ENCODE peak calls at places on chromosomes 6 and 20, in seven cellular contexts. One of them, this sample, is unnamed.

GRCh38 chr20:51356871-51357270 is 185.6 kb downstream of the NFATC2 start:
- DNase-seq in gastrocnemius medialis: no peak
- DNase-seq in AG10803: no peak
- DNase-seq in fibroblast of mammary gland: no peak
- DNase-seq in uterus: no peak
- DNase-seq in bronchial epithelial cell: no peak
- DNase-seq in Calu3: no peak
- DNase-seq in this sample: no peak

GRCh38 chr20:57794600-57795346 is 85.0 kb upstream of the PMEPA1 start:
- DNase-seq in gastrocnemius medialis: no peak
- DNase-seq in AG10803: peak; percentile 38
- DNase-seq in fibroblast of mammary gland: no peak
- DNase-seq in uterus: no peak
- DNase-seq in bronchial epithelial cell: no peak
- DNase-seq in Calu3: no peak
- DNase-seq in this sample: no peak

GRCh38 chr20:36941403-36941835 is 10.1 kb downstream of the SAMHD1 start:
- DNase-seq in gastrocnemius medialis: no peak
- DNase-seq in AG10803: no peak
- DNase-seq in fibroblast of mammary gland: peak; percentile 42
- DNase-seq in uterus: no peak
- DNase-seq in bronchial epithelial cell: no peak
- DNase-seq in Calu3: no peak
- DNase-seq in this sample: no peak

GRCh38 chr6:168093071-168093505 is 14.1 kb upstream of the FRMD1 start:
- DNase-seq in gastrocnemius medialis: no peak
- DNase-seq in AG10803: no peak
- DNase-seq in fibroblast of mammary gland: peak; percentile 6
- DNase-seq in uterus: no peak
- DNase-seq in bronchial epithelial cell: no peak
- DNase-seq in Calu3: no peak
- DNase-seq in this sample: no peak

GRCh38 chr6:112343375-112343774 is 3.8 kb upstream of the RFPL4B start:
- DNase-seq in gastrocnemius medialis: no peak
- DNase-seq in AG10803: no peak
- DNase-seq in fibroblast of mammary gland: no peak
- DNase-seq in uterus: no peak
- DNase-seq in bronchial epithelial cell: no peak
- DNase-seq in Calu3: no peak
- DNase-seq in this sample: no peak

GRCh38 chr6:125942677-125943527 is 13.7 kb upstream of the HINT3 start:
- DNase-seq in gastrocnemius medialis: no peak
- DNase-seq in AG10803: no peak
- DNase-seq in fibroblast of mammary gland: no peak
- DNase-seq in uterus: no peak
- DNase-seq in bronchial epithelial cell: peak; percentile 94
- DNase-seq in Calu3: no peak
- DNase-seq in this sample: peak; percentile 77

GRCh38 chr20:1566701-1567100 is 9.2 kb upstream of the SIRPD start:
- DNase-seq in gastrocnemius medialis: no peak
- DNase-seq in AG10803: no peak
- DNase-seq in fibroblast of mammary gland: no peak
- DNase-seq in uterus: no peak
- DNase-seq in bronchial epithelial cell: peak; percentile 41
- DNase-seq in Calu3: no peak
- DNase-seq in this sample: peak; percentile 22

GRCh38 chr6:3773696-3774298 is 22.3 kb upstream of the PXDC1 start:
- DNase-seq in gastrocnemius medialis: no peak
- DNase-seq in AG10803: peak; percentile 80
- DNase-seq in fibroblast of mammary gland: peak; percentile 61
- DNase-seq in uterus: peak; percentile 47
- DNase-seq in bronchial epithelial cell: peak; percentile 20
- DNase-seq in Calu3: no peak
- DNase-seq in this sample: peak; percentile 51

GRCh38 chr20:35146299-35146921 is 726 bp downstream of the EDEM2 start:
- DNase-seq in gastrocnemius medialis: no peak
- DNase-seq in AG10803: no peak
- DNase-seq in fibroblast of mammary gland: peak; percentile 19
- DNase-seq in uterus: no peak
- DNase-seq in bronchial epithelial cell: no peak
- DNase-seq in Calu3: peak; percentile 21
- DNase-seq in this sample: peak; percentile 16

GRCh38 chr6:138107078-138107751 is at the start of gene PERP:
- DNase-seq in gastrocnemius medialis: peak; percentile 19
- DNase-seq in AG10803: peak; percentile 50
- DNase-seq in fibroblast of mammary gland: peak; percentile 35
- DNase-seq in uterus: peak; percentile 65
- DNase-seq in bronchial epithelial cell: peak; percentile 66
- DNase-seq in Calu3: peak; percentile 83
- DNase-seq in this sample: peak; percentile 86

GRCh38 chr6:17032595-17033591 is 69.0 kb upstream of the STMND1 start:
- DNase-seq in gastrocnemius medialis: peak; percentile 43
- DNase-seq in AG10803: peak; percentile 92
- DNase-seq in fibroblast of mammary gland: peak; percentile 96
- DNase-seq in uterus: peak; percentile 80
- DNase-seq in bronchial epithelial cell: peak; percentile 94
- DNase-seq in Calu3: peak; percentile 48
- DNase-seq in this sample: peak; percentile 89

GRCh38 chr6:39086294-39086693 is 28.7 kb downstream of the SAYSD1 start:
- DNase-seq in gastrocnemius medialis: no peak
- DNase-seq in AG10803: no peak
- DNase-seq in fibroblast of mammary gland: no peak
- DNase-seq in uterus: no peak
- DNase-seq in bronchial epithelial cell: no peak
- DNase-seq in Calu3: no peak
- DNase-seq in this sample: no peak

GRCh38 chr6:154706389-154706788 is 26.8 kb upstream of the SCAF8 start:
- DNase-seq in gastrocnemius medialis: no peak
- DNase-seq in AG10803: no peak
- DNase-seq in fibroblast of mammary gland: no peak
- DNase-seq in uterus: no peak
- DNase-seq in bronchial epithelial cell: no peak
- DNase-seq in Calu3: no peak
- DNase-seq in this sample: no peak

GRCh38 chr6:154709621-154710020 is 23.6 kb upstream of the SCAF8 start:
- DNase-seq in gastrocnemius medialis: no peak
- DNase-seq in AG10803: no peak
- DNase-seq in fibroblast of mammary gland: no peak
- DNase-seq in uterus: no peak
- DNase-seq in bronchial epithelial cell: no peak
- DNase-seq in Calu3: no peak
- DNase-seq in this sample: no peak

GRCh38 chr6:154710689-154711088 is 22.5 kb upstream of the SCAF8 start:
- DNase-seq in gastrocnemius medialis: no peak
- DNase-seq in AG10803: no peak
- DNase-seq in fibroblast of mammary gland: no peak
- DNase-seq in uterus: no peak
- DNase-seq in bronchial epithelial cell: no peak
- DNase-seq in Calu3: no peak
- DNase-seq in this sample: no peak

GRCh38 chr6:154703094-154703493 is 30.1 kb upstream of the SCAF8 start:
- DNase-seq in gastrocnemius medialis: no peak
- DNase-seq in AG10803: no peak
- DNase-seq in fibroblast of mammary gland: no peak
- DNase-seq in uterus: no peak
- DNase-seq in bronchial epithelial cell: no peak
- DNase-seq in Calu3: no peak
- DNase-seq in this sample: no peak

DNA sequence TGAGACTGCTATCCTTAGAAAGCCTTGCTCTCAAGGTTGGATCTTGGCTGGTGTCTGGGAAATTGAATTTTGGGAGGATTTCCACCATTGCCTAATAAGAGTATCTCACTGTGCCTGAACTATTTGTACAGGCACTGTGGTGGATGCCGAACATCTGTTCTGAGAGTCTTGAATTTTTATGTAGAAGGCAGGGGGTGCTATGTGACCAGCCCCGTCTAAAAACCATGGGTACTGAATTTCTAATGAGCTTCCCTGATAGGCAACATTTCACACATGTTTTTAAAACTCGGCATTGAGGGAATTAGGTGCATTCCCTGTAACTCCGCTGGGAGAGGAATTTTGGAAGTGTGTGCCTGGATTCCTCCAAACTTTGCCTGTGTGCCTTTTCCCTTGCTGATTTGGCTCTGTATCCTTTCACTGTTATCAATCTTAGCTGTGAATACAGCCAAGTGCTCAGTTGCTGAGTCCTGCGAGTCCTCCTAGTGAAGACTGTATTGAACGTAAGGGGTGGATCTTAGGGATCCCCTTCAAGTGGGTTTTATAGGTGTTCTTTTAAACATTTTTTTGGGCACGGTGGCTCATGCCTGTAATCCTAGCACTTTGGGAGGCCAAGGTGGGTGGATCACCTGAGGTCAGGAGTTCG is 27.6 kb upstream of the SCAF8 start:
- DNase-seq in gastrocnemius medialis: no peak
- DNase-seq in AG10803: no peak
- DNase-seq in fibroblast of mammary gland: peak; percentile 20
- DNase-seq in uterus: no peak
- DNase-seq in bronchial epithelial cell: no peak
- DNase-seq in Calu3: no peak
- DNase-seq in this sample: peak; percentile 8
- TF ChIP-seq CTCF in gastrocnemius medialis: no peak
- TF ChIP-seq CTCF in AG10803: no peak
- TF ChIP-seq CTCF in fibroblast of mammary gland: peak; percentile 3
- TF ChIP-seq CTCF in uterus: no peak
- TF ChIP-seq CTCF in bronchial epithelial cell: no peak
- TF ChIP-seq CTCF in Calu3: no peak
- TF ChIP-seq CTCF in this sample: no peak

GRCh38 chr20:63742381-63743024 is 2.9 kb downstream of the SLC2A4RG start:
- DNase-seq in gastrocnemius medialis: no peak
- DNase-seq in AG10803: no peak
- DNase-seq in fibroblast of mammary gland: no peak
- DNase-seq in uterus: no peak
- DNase-seq in bronchial epithelial cell: no peak
- DNase-seq in Calu3: no peak
- DNase-seq in this sample: no peak

GRCh38 chr20:63743210-63743970 is 3.8 kb downstream of the SLC2A4RG start:
- DNase-seq in gastrocnemius medialis: no peak
- DNase-seq in AG10803: no peak
- DNase-seq in fibroblast of mammary gland: no peak
- DNase-seq in uterus: no peak
- DNase-seq in bronchial epithelial cell: no peak
- DNase-seq in Calu3: no peak
- DNase-seq in this sample: no peak

GRCh38 chr20:63741354-63741675 is 1.7 kb downstream of the SLC2A4RG start:
- DNase-seq in gastrocnemius medialis: no peak
- DNase-seq in AG10803: no peak
- DNase-seq in fibroblast of mammary gland: no peak
- DNase-seq in uterus: no peak
- DNase-seq in bronchial epithelial cell: no peak
- DNase-seq in Calu3: no peak
- DNase-seq in this sample: no peak

GRCh38 chr20:63740501-63741353 is 1.2 kb downstream of the SLC2A4RG start:
- DNase-seq in gastrocnemius medialis: peak; percentile 91
- DNase-seq in AG10803: peak; percentile 89
- DNase-seq in fibroblast of mammary gland: peak; percentile 89
- DNase-seq in uterus: peak; percentile 98
- DNase-seq in bronchial epithelial cell: peak; percentile 71
- DNase-seq in Calu3: peak; percentile 98
- DNase-seq in this sample: peak; percentile 94

DNA sequence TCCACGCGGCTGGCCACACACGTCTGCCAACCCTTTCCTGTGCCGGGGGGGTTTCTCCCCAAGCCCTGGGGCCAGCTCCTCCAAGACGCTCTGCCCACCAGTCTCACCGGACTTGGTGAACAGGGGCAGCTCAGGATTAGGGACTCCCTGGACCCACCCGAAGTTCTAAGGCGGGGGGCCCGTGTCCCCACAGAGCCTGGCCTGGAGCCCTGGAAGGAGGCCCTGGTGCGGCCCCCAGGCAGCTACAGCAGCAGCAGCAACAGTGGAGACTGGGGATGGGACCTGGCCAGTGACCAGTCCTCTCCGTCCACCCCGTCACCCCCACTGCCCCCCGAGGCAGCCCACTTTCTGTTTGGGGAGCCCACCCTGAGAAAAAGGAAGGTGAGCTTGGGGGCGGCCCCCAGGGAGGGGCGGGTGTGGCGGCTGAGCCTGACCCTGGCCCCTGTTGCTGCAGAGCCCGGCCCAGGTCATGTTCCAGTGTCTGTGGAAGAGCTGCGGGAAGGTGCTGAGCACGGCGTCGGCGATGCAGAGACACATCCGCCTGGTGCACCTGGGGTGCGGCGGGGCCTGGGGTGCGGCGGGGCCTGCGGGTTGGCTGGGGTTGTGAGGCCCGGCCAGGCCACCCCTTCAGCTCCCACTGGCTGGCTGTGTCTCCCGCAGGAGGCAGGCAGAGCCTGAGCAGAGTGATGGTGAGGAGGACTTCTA is 2.3 kb downstream of the SLC2A4RG start:
- DNase-seq in gastrocnemius medialis: no peak
- DNase-seq in AG10803: no peak
- DNase-seq in fibroblast of mammary gland: no peak
- DNase-seq in uterus: peak; percentile 46
- DNase-seq in bronchial epithelial cell: no peak
- DNase-seq in Calu3: no peak
- DNase-seq in this sample: no peak
- TF ChIP-seq CTCF in gastrocnemius medialis: no peak
- TF ChIP-seq CTCF in AG10803: no peak
- TF ChIP-seq CTCF in fibroblast of mammary gland: no peak
- TF ChIP-seq CTCF in uterus: no peak
- TF ChIP-seq CTCF in bronchial epithelial cell: no peak
- TF ChIP-seq CTCF in Calu3: no peak
- TF ChIP-seq CTCF in this sample: no peak

GRCh38 chr6:169701953-169702639 is at the start of the genes C6orf120 and WDR27:
- DNase-seq in gastrocnemius medialis: peak; percentile 88
- DNase-seq in AG10803: peak; percentile 96
- DNase-seq in fibroblast of mammary gland: peak; percentile 93
- DNase-seq in uterus: peak; percentile 94
- DNase-seq in bronchial epithelial cell: peak; percentile 85
- DNase-seq in Calu3: peak; percentile 96
- DNase-seq in this sample: peak; percentile 96
- TF ChIP-seq CTCF in gastrocnemius medialis: no peak
- TF ChIP-seq CTCF in AG10803: peak; percentile 6
- TF ChIP-seq CTCF in fibroblast of mammary gland: no peak
- TF ChIP-seq CTCF in uterus: no peak
- TF ChIP-seq CTCF in bronchial epithelial cell: no peak
- TF ChIP-seq CTCF in Calu3: no peak
- TF ChIP-seq CTCF in this sample: no peak

DNA sequence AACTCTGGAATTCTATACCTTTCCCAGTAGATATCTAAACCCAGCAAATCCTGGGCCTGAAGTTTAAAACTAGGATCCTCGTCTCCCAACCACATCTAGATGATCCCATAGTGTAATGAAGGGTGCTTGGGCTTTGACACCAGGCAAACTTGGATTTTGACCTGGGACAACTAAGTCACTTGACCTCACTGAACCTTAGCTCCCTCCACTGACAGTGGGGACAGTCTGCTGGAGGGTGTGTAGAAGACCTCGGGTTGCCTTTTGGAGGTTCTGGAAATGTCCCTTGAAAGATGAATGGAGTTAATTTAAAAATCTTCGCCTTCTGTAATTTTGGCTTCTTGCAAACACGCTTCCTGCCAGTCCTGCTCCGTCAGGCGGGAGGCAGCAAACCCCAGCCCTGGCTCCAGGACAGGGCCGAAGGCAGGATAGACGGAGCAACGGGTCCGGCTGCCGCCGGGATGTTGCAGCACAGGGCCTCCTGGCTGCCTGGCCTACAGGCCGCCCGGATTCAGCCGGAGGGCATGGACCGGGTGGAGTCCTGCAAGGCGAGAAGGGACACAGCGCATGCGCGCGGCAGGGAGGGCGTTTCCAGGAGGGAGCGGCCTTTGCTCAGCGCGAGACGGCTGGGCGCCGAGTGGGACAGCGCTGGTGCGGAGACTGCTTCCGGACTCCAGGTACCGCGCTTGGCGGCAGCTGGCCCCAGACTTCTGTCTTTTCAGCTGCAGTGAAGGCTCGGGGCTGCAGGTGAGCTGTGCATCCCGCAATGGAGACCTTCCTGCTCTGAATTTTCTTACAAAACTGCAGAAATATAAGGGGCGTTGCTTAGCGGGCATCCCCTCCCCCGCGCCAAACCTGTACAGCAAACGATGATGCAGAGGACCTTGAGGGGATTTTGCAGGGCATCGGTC is at the start of gene TMEM14A:
- DNase-seq in gastrocnemius medialis: peak; percentile 73
- DNase-seq in AG10803: peak; percentile 92
- DNase-seq in fibroblast of mammary gland: peak; percentile 90
- DNase-seq in uterus: peak; percentile 93
- DNase-seq in bronchial epithelial cell: peak; percentile 88
- DNase-seq in Calu3: peak; percentile 96
- DNase-seq in this sample: peak; percentile 94
- TF ChIP-seq CTCF in gastrocnemius medialis: no peak
- TF ChIP-seq CTCF in AG10803: peak; percentile 12
- TF ChIP-seq CTCF in fibroblast of mammary gland: no peak
- TF ChIP-seq CTCF in uterus: no peak
- TF ChIP-seq CTCF in bronchial epithelial cell: peak; percentile 2
- TF ChIP-seq CTCF in Calu3: no peak
- TF ChIP-seq CTCF in this sample: no peak

This sample was measured in MCF 10A.